ENCODE peak calls at places on chromosomes 7 and 10, in four cellular contexts. One of them, this sample, is unnamed.

GRCh38 chr7:80453699-80454340 is 58.0 kb downstream of the GNAT3 start:
- DNase-seq in endodermal cell: no peak
- DNase-seq in AG09319: no peak
- DNase-seq in breast epithelium: no peak
- DNase-seq in this sample: no peak

GRCh38 chr7:77913977-77914607 is 115.5 kb downstream of the PHTF2 start:
- DNase-seq in endodermal cell: no peak
- DNase-seq in breast epithelium: no peak
- DNase-seq in AG09319: peak; percentile 20
- DNase-seq in this sample: no peak

GRCh38 chr7:102874166-102874829 is 38.5 kb upstream of the LRRC17 start:
- DNase-seq in endodermal cell: no peak
- DNase-seq in breast epithelium: no peak
- DNase-seq in AG09319: no peak
- DNase-seq in this sample: no peak

GRCh38 chr7:53500076-53500475 is 464.6 kb downstream of the POM121L12 start:
- DNase-seq in breast epithelium: no peak
- DNase-seq in AG09319: no peak
- DNase-seq in endodermal cell: no peak
- DNase-seq in this sample: no peak

GRCh38 chr10:17523917-17524316 is 69.5 kb upstream of the ST8SIA6 start:
- DNase-seq in endodermal cell: no peak
- DNase-seq in AG09319: no peak
- DNase-seq in breast epithelium: no peak
- DNase-seq in this sample: no peak

GRCh38 chr7:45092100-45092930 is 3.5 kb upstream of the NACAD start:
- DNase-seq in endodermal cell: peak; percentile 45
- DNase-seq in AG09319: no peak
- DNase-seq in breast epithelium: no peak
- DNase-seq in this sample: no peak

GRCh38 chr7:99860281-99861127 is 16.3 kb downstream of the OR2AE1 start:
- DNase-seq in endodermal cell: no peak
- DNase-seq in breast epithelium: peak; percentile 54
- DNase-seq in AG09319: peak; percentile 3
- DNase-seq in this sample: no peak

GRCh38 chr7:93948106-93948505 is 26.6 kb downstream of the GNG11 start:
- DNase-seq in endodermal cell: no peak
- DNase-seq in AG09319: no peak
- DNase-seq in breast epithelium: no peak
- DNase-seq in this sample: no peak

GRCh38 chr7:155862516-155863257 is 50.4 kb upstream of the SHH start:
- DNase-seq in AG09319: no peak
- DNase-seq in breast epithelium: no peak
- DNase-seq in endodermal cell: peak; percentile 65
- DNase-seq in this sample: peak; percentile 5

GRCh38 chr10:79232864-79233263 is 114.4 kb upstream of the PPIF start:
- DNase-seq in breast epithelium: no peak
- DNase-seq in AG09319: no peak
- DNase-seq in endodermal cell: no peak
- DNase-seq in this sample: no peak

GRCh38 chr10:106722524-106722923 is 442.0 kb downstream of the SORCS1 start:
- DNase-seq in AG09319: no peak
- DNase-seq in breast epithelium: no peak
- DNase-seq in endodermal cell: no peak
- DNase-seq in this sample: no peak
- TF ChIP-seq CTCF in AG09319: no peak
- TF ChIP-seq CTCF in breast epithelium: no peak
- TF ChIP-seq CTCF in endodermal cell: peak; percentile 67
- TF ChIP-seq CTCF in this sample: no peak

DNA sequence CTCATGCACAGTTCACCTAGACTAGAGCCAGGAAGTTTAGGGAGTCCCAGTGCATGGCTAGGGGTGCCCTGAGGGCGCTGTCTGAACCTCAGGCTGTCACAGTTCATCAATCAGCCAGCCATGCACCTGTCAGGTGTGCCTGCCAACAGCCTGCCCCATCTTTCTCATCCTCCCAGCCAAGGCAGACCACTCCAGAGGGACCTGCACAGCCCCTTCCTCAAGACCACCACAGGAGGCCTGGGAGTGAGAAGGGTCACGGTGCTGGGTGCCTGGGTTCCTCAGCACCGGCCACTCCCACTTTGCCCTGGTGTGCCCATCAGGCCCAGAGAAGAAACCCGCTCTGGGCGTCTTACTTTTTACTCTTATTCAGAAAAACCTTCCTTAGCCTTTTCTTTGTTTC is 8.4 kb downstream of the ATP6V1F start:
- DNase-seq in AG09319: no peak
- DNase-seq in endodermal cell: no peak
- DNase-seq in breast epithelium: no peak
- DNase-seq in this sample: no peak
- TF ChIP-seq CTCF in AG09319: no peak
- TF ChIP-seq CTCF in endodermal cell: no peak
- TF ChIP-seq CTCF in breast epithelium: no peak
- TF ChIP-seq CTCF in this sample: no peak

DNA sequence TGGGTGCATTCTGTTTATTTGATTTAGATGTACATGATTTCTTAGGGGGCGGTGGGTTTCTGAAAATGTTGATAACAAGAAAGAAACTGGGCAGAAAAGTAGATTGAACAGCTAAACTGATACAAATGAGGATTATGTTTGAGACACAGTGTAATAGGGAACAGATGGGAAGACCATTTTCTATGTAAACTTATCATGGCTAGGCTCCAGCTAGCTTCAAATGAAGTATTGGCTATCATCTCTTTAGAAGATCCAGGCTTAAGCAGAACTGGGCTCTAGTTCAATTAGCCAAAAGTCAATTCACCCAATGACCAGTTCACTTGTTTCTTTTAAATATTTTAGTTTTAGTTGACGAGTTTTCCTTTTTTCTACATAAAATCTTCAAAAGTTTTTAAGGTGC is 639.5 kb downstream of the ANKRD7 start:
- DNase-seq in endodermal cell: no peak
- DNase-seq in breast epithelium: no peak
- DNase-seq in AG09319: no peak
- DNase-seq in this sample: no peak
- TF ChIP-seq CTCF in endodermal cell: no peak
- TF ChIP-seq CTCF in breast epithelium: no peak
- TF ChIP-seq CTCF in AG09319: no peak
- TF ChIP-seq CTCF in this sample: no peak

DNA sequence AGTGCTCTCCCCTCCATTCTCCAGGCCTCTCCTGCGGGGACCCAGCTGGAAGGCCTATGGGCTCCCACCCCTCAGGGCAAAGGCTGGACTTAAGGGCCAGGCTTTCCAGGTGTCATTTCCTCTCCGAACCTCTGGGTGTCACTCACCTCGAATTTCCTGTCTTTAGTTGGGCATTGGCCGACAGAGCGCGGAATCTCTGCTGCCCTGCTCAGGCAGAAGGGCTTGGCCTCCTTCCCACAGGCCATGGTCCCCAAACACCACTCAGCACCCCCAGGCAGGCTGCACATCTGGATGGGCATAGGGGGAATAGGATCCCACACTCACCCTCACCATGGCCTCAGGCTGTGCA is 212.9 kb downstream of the CCSER2 start:
- DNase-seq in endodermal cell: peak; percentile 87
- DNase-seq in breast epithelium: no peak
- DNase-seq in AG09319: no peak
- DNase-seq in this sample: no peak
- TF ChIP-seq CTCF in endodermal cell: peak; percentile 68
- TF ChIP-seq CTCF in breast epithelium: no peak
- TF ChIP-seq CTCF in AG09319: no peak
- TF ChIP-seq CTCF in this sample: no peak

GRCh38 chr10:72321248-72322029 is 33.3 kb downstream of the DNAJB12 start:
- DNase-seq in AG09319: no peak
- DNase-seq in breast epithelium: no peak
- DNase-seq in endodermal cell: peak; percentile 61
- DNase-seq in this sample: no peak
- TF ChIP-seq CTCF in AG09319: no peak
- TF ChIP-seq CTCF in breast epithelium: no peak
- TF ChIP-seq CTCF in endodermal cell: no peak
- TF ChIP-seq CTCF in this sample: no peak

DNA sequence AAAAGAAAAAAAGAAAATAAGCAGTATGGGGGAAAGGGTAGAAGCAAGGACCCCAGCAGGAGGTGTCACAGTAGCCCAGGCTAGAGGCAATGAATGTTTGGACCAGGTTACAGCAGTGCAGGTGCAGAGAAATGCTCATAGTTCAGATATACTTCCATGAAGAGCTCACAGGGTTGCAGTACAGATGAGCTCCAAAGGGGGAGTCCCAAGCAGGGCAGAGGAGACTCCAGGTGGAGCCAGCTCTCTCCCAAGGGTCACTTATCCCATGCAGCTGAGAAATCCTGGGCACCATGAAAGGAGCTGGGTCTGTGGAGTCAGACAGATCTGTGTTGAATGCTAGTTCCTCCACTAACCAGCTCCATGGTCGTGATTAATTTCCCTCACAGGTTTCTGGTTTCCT is 174.9 kb downstream of the C7orf25 start:
- DNase-seq in endodermal cell: peak; percentile 80
- DNase-seq in AG09319: no peak
- DNase-seq in breast epithelium: no peak
- DNase-seq in this sample: no peak
- TF ChIP-seq CTCF in endodermal cell: peak; percentile 66
- TF ChIP-seq CTCF in AG09319: no peak
- TF ChIP-seq CTCF in breast epithelium: no peak
- TF ChIP-seq CTCF in this sample: no peak

DNA sequence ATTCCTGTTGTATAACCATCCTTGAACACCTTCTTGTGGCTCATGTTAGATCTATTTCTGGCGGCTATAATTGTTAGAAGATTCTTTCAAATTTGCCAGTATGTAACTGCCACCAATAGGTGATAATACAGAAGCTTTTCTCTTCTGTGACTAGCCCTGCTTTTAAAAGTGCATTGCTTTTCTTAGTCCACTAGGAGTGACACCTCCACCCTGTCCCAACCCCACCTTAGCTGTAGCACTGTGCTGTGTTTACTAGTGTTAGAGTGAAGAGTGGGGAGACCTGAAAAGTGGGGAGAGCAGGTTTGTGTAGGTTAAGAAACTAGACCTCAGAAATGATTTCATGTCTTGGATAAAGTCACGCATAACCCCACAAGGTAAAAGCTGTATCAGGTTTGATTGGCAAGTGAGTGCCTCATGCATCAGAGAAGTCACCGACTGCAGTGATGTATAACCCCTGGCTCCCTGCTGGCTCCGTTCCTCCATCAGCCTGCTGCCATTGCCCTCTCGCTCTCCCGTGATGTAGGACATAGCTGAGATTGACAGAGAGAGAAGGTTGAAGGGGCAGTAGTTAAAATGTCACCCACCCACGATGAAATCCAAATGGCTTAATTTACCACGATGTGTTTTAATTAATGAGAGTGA is 12.5 kb downstream of the NPVF start:
- DNase-seq in AG09319: no peak
- DNase-seq in endodermal cell: peak; percentile 54
- DNase-seq in breast epithelium: no peak
- DNase-seq in this sample: no peak
- TF ChIP-seq CTCF in AG09319: no peak
- TF ChIP-seq CTCF in endodermal cell: peak; percentile 47
- TF ChIP-seq CTCF in breast epithelium: no peak
- TF ChIP-seq CTCF in this sample: no peak

DNA sequence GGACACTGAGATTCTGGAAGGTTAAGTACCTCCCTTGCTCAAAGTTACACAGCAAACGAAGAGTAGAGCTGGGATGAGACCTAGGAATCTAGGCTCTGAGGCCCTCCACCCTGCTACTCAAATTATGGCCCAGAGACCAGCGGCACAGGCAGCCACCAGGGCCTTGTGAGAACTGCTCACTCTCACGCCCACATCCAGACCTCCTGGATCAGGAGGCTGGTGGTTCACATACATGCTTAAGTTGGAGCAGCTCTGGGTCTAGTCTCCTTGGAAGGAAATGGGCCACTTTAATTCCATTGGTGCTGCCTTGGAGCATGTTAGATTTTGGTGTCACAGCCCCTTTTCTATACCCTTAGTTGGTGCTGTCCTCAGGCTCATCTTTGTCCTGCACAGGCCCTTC is 41.9 kb downstream of the ADRA2A start:
- DNase-seq in endodermal cell: peak; percentile 20
- DNase-seq in AG09319: no peak
- DNase-seq in breast epithelium: no peak
- DNase-seq in this sample: no peak
- TF ChIP-seq CTCF in endodermal cell: no peak
- TF ChIP-seq CTCF in AG09319: no peak
- TF ChIP-seq CTCF in breast epithelium: no peak
- TF ChIP-seq CTCF in this sample: no peak

GRCh38 chr10:73399054-73399453 is 14.8 kb downstream of the ANXA7 start:
- DNase-seq in endodermal cell: no peak
- DNase-seq in AG09319: no peak
- DNase-seq in breast epithelium: no peak
- DNase-seq in this sample: no peak

GRCh38 chr10:73401636-73402035 is 12.2 kb downstream of the ANXA7 start:
- DNase-seq in endodermal cell: no peak
- DNase-seq in breast epithelium: no peak
- DNase-seq in AG09319: no peak
- DNase-seq in this sample: no peak

GRCh38 chr10:73398024-73398423 is 15.8 kb downstream of the ANXA7 start:
- DNase-seq in breast epithelium: no peak
- DNase-seq in endodermal cell: peak; percentile 68
- DNase-seq in AG09319: no peak
- DNase-seq in this sample: no peak
- TF ChIP-seq CTCF in breast epithelium: no peak
- TF ChIP-seq CTCF in endodermal cell: peak; percentile 61
- TF ChIP-seq CTCF in AG09319: peak; percentile 2
- TF ChIP-seq CTCF in this sample: no peak